ENCODE peak calls at places on chromosomes 1 and 21, in eight cellular contexts. W is heart left ventricle; I is psoas muscle; H is CD4-positive, alpha-beta T cell; B is neuronal stem cell; Z is hepatocyte; T is sigmoid colon; G is CD8-positive, alpha-beta memory T cell. N is an unnamed sample.

GRCh38 chr1:32321712-32322291 is 14.2 kb downstream of the MARCKSL1 start:
- DNase-seq in H (peak; percentile 23), I (no peak), B (no peak), G (no peak), W (no peak), T (peak; percentile 14), Z (peak; percentile 79), N (no peak)

GRCh38 chr1:197391303-197392226 is 123.5 kb downstream of the CRB1 start:
- DNase-seq in G (no peak), H (no peak), I (no peak), W (no peak), B (no peak), T (no peak), Z (no peak), N (no peak)

GRCh38 chr1:157368363-157368762 is 184.0 kb downstream of the FCRL5 start:
- DNase-seq in Z (no peak), B (no peak), W (no peak), I (no peak), G (no peak), T (no peak), H (no peak), N (no peak)

GRCh38 chr1:101566883-101567538 is 330.2 kb downstream of the S1PR1 start:
- DNase-seq in W (no peak), Z (no peak), H (no peak), T (no peak), G (no peak), I (no peak), B (no peak), N (no peak)

GRCh38 chr1:8019229-8019620 is 6.9 kb downstream of the ERRFI1 start:
- DNase-seq in H (no peak), G (no peak), T (no peak), I (no peak), W (no peak), B (no peak), Z (no peak), N (no peak)

GRCh38 chr1:175174273-175174672 is 18.3 kb downstream of the KIAA0040 start:
- DNase-seq in Z (no peak), T (no peak), G (no peak), I (no peak), W (no peak), B (no peak), H (no peak), N (no peak)

GRCh38 chr1:180217021-180217420 is 13.0 kb upstream of the LHX4 start:
- DNase-seq in G (no peak), W (no peak), H (no peak), B (no peak), Z (no peak), T (peak; percentile 40), I (no peak), N (no peak)

GRCh38 chr1:173149887-173150286 is 57.2 kb downstream of the TNFSF4 start:
- DNase-seq in H (no peak), T (no peak), Z (peak; percentile 41), W (no peak), I (no peak), B (no peak), G (no peak), N (no peak)

GRCh38 chr21:45469273-45470086 is 64.5 kb downstream of the COL18A1 start:
- DNase-seq in G (no peak), B (peak; percentile 78), H (no peak), T (no peak), W (peak; percentile 48), Z (peak; percentile 54), I (peak; percentile 10), N (peak; percentile 18)

GRCh38 chr21:45470087-45470515 is 65.1 kb downstream of the COL18A1 start:
- DNase-seq in I (no peak), G (no peak), W (no peak), H (no peak), B (no peak), T (no peak), Z (no peak), N (no peak)

GRCh38 chr21:45472445-45473365 is 67.7 kb downstream of the COL18A1 start:
- DNase-seq in Z (peak; percentile 42), H (no peak), W (no peak), B (no peak), G (no peak), I (no peak), T (no peak), N (no peak)

GRCh38 chr21:45473496-45474322 is 68.5 kb downstream of the SLC19A1 start:
- DNase-seq in I (no peak), G (no peak), H (no peak), T (no peak), Z (no peak), W (no peak), B (no peak), N (no peak)

DNA sequence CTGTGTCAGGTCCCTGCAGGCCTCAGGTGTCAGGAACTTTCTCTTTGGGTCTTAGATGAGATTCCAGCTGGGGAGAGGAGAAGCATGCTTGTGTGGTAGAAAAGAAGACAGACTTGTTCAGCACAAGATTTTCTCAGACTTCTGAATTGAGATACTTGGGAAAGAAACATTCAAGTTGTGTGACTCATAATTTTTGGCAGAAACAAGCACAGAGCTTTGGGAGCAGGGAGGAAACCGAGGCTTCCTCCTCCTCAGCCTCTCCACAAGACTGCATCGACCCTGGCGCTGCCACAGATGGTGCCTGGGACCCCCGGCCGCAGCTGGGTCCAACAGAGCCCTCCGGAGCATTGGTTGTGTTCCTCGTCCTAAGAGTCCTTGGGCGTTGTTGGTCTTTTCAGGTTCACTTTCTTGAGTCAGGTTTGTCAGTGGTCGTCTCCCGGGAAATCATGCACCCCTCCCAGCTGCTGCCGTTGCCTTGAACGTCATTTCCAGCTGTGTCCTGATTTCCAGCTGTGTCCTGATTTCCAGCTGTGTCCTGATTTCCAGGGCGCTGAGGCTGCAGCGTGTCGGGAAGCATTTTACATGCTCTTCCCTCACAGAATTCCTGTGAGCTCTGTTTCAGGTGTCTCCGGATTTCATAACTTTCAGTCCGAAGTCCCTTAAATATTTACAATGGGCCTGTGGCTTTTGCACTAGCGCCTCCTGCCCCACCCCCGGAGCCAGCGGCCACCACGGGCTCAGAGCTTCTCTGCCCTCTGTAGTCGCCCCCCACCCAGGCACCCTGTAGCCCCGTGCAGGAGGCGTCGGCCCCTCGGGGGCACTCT is 66.5 kb downstream of the COL18A1 start:
- DNase-seq in Z (peak; percentile 75), B (no peak), G (no peak), T (peak; percentile 87), I (peak; percentile 49), W (peak; percentile 81), H (no peak), N (no peak)
- H3K27ac ChIP-seq in Z (peak overlapping the region; percentile 86), B (no peak overlapping the region), G (no peak overlapping the region), T (peak overlapping the region; percentile 82), I (peak overlapping the region; percentile 43), W (peak overlapping the region; percentile 78), H (peak overlapping the region; percentile 23), N (peak overlapping the region; percentile 80)

GRCh38 chr1:150560011-150560438 is 10.8 kb downstream of the ADAMTSL4 start:
- DNase-seq in W (peak; percentile 82), T (peak; percentile 91), H (peak; percentile 68), I (peak; percentile 76), G (peak; percentile 60), Z (peak; percentile 80), B (peak; percentile 74), N (peak; percentile 24)

GRCh38 chr1:150558761-150559626 is 9.8 kb downstream of the ADAMTSL4 start:
- DNase-seq in B (no peak), I (peak; percentile 71), Z (no peak), G (no peak), T (peak; percentile 68), W (peak; percentile 76), H (no peak), N (no peak)

GRCh38 chr1:150560576-150560975 is 11.4 kb downstream of the ADAMTSL4 start:
- DNase-seq in Z (no peak), T (peak; percentile 69), W (no peak), B (no peak), G (no peak), H (no peak), I (no peak), N (no peak)

GRCh38 chr1:150558328-150558727 is 9.1 kb downstream of the ADAMTSL4 start:
- DNase-seq in I (no peak), H (no peak), T (no peak), B (no peak), Z (no peak), G (no peak), W (no peak), N (no peak)

DNA sequence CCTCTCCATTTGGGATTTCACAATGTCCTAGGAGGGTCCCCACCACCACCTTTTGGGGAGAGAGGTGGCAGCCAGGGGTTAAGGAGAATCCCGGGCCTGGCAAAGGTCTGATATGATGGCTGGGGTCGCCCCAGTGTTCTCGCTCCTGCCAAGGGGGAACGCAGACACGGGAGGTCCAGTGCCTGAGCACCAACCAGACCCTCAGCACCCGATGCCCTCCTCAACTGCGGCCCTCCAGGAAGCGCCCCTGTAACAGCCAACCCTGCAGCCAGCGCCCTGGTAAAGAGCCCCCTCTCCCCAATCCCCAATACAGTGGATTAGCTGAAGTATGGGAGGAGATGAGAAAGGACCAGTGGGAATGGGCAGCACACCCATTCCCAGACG is 10.4 kb downstream of the ADAMTSL4 start:
- DNase-seq in I (no peak), T (peak; percentile 78), H (no peak), Z (no peak), G (no peak), W (no peak), B (no peak), N (no peak)
- H3K27ac ChIP-seq in I (peak overlapping the region; percentile 100), T (peak overlapping the region; percentile 97), H (no peak overlapping the region), Z (peak overlapping the region; percentile 99), G (no peak overlapping the region), W (peak overlapping the region; percentile 100), B (no peak overlapping the region), N (peak overlapping the region; percentile 9)

GRCh38 chr1:112988367-112988766 is 32.4 kb upstream of the SLC16A1 start:
- DNase-seq in T (no peak), Z (no peak), H (no peak), G (no peak), I (no peak), B (no peak), W (no peak), N (no peak)
- H3K27ac ChIP-seq in T (no peak overlapping the region), Z (no peak overlapping the region), H (no peak overlapping the region), G (no peak overlapping the region), I (peak overlapping the region; percentile 81), B (no peak overlapping the region), W (peak overlapping the region; percentile 13), N (no peak overlapping the region)

GRCh38 chr1:114703242-114703641 is 7.9 kb upstream of the AMPD1 start:
- DNase-seq in G (no peak), I (no peak), W (no peak), T (no peak), H (no peak), B (no peak), Z (no peak), N (no peak)
- H3K27ac ChIP-seq in G (no peak overlapping the region), I (peak overlapping the region; percentile 94), W (no peak overlapping the region), T (no peak overlapping the region), H (no peak overlapping the region), B (no peak overlapping the region), Z (no peak overlapping the region), N (no peak overlapping the region)

N was measured in caudate nucleus.